ENCODE peak calls at places on chromosome 11, in five cellular contexts. T is GM12891, E is HepG2, S is K562, G is H1. V is an unnamed sample.
A peak's percentile ranks its signal among the peaks of the same experiment; 100 is the strongest.

GRCh38 chr11:100719809-100720221 is 32.7 kb downstream of the ARHGAP42 start:
- DNase-seq in T (no peak), G (no peak), E (no peak), S (no peak), V (no peak)

GRCh38 chr11:122756417-122756816 is 81.9 kb upstream of the CRTAM start:
- DNase-seq in E (no peak), G (no peak), T (peak; percentile 62), S (no peak), V (peak; percentile 47)

GRCh38 chr11:111696556-111696955 is 69.6 kb downstream of the PPP2R1B start:
- DNase-seq in G (no peak), S (no peak), T (no peak), E (no peak), V (no peak)

GRCh38 chr11:26076591-26076990 is 255.3 kb upstream of the ANO3 start:
- DNase-seq in G (no peak), T (no peak), E (no peak), S (no peak), V (no peak)

GRCh38 chr11:46649180-46649738 is 31.9 kb downstream of the ATG13 start:
- DNase-seq in T (no peak), S (no peak), G (no peak), E (peak; percentile 37), V (no peak)

GRCh38 chr11:121741316-121741715 is 288.5 kb upstream of the SORL1-AS1 start:
- DNase-seq in S (no peak), E (no peak), T (no peak), G (no peak), V (no peak)

GRCh38 chr11:107040447-107041444 is 22.5 kb upstream of the GUCY1A2 start:
- DNase-seq in S (no peak), E (no peak), T (no peak), G (no peak), V (no peak)

GRCh38 chr11:68684385-68685356 is at the start of gene GAL:
- DNase-seq in G (no peak), S (peak; percentile 82), E (no peak), T (no peak), V (no peak)

GRCh38 chr11:131839326-131839725 is 468.9 kb downstream of the NTM start:
- DNase-seq in G (no peak), S (no peak), E (no peak), T (no peak), V (no peak)

GRCh38 chr11:31959711-31960110 is 131.2 kb upstream of the RCN1 start:
- DNase-seq in G (no peak), E (no peak), T (no peak), S (no peak), V (no peak)

GRCh38 chr11:1391165-1392010 is 1.7 kb downstream of the BRSK2 start:
- DNase-seq in E (no peak), S (no peak), T (no peak), G (no peak), V (no peak)

GRCh38 chr11:16895306-16895705 is 118.9 kb downstream of the PLEKHA7 start:
- DNase-seq in E (no peak), T (no peak), S (no peak), G (no peak), V (no peak)

GRCh38 chr11:12121504-12121903 is 11.1 kb downstream of the MICAL2 start:
- DNase-seq in S (no peak), T (no peak), G (no peak), E (no peak), V (no peak)

GRCh38 chr11:75269896-75270295 is 29.3 kb downstream of the TPBGL start:
- DNase-seq in S (no peak), G (no peak), T (no peak), E (no peak), V (no peak)

GRCh38 chr11:103529217-103529684 is 420.0 kb downstream of the DYNC2H1 start:
- DNase-seq in S (no peak), G (no peak), T (no peak), E (no peak), V (no peak)

GRCh38 chr11:34493468-34493867 is 20.1 kb downstream of the ELF5 start:
- DNase-seq in E (no peak), T (no peak), S (no peak), G (no peak), V (no peak)

GRCh38 chr11:79026803-79027445 is 413.9 kb downstream of the TENM4 start:
- DNase-seq in E (no peak), G (no peak), T (peak; percentile 5), S (no peak), V (no peak)

GRCh38 chr11:134786636-134787035 is 374.6 kb upstream of the B3GAT1 start:
- DNase-seq in S (no peak), E (no peak), T (no peak), G (no peak), V (no peak)

GRCh38 chr11:109432105-109432504 is 10.1 kb downstream of the C11orf87 start:
- DNase-seq in E (no peak), T (no peak), S (no peak), G (no peak), V (no peak)

GRCh38 chr11:15884792-15885540 is 471.4 kb downstream of the SOX6 start:
- DNase-seq in E (no peak), S (peak; percentile 72), T (no peak), G (no peak), V (no peak)

GRCh38 chr11:15885913-15886698 is 470.2 kb downstream of the SOX6 start:
- DNase-seq in G (no peak), T (no peak), E (no peak), S (no peak), V (no peak)

GRCh38 chr11:15883349-15883961 is 472.9 kb downstream of the SOX6 start:
- DNase-seq in G (no peak), E (no peak), T (no peak), S (no peak), V (no peak)

GRCh38 chr11:15886866-15887265 is 469.5 kb downstream of the SOX6 start:
- DNase-seq in G (no peak), S (no peak), T (no peak), E (no peak), V (no peak)

GRCh38 chr11:15884131-15884530 is 472.2 kb downstream of the SOX6 start:
- DNase-seq in T (no peak), E (no peak), G (no peak), S (no peak), V (no peak)
- TF ChIP-seq POLR2A in T (no peak), E (no peak), G (no peak), S (no peak), V (no peak)

GRCh38 chr11:2467695-2468055 is 22.9 kb downstream of the KCNQ1 start:
- DNase-seq in E (no peak), T (no peak), G (no peak), S (no peak), V (no peak)

GRCh38 chr11:2465201-2466068 is 20.6 kb downstream of the KCNQ1 start:
- DNase-seq in S (no peak), T (no peak), E (no peak), G (no peak), V (no peak)

GRCh38 chr11:2468363-2469240 is 23.8 kb downstream of the KCNQ1 start:
- DNase-seq in G (no peak), S (peak; percentile 8), E (no peak), T (no peak), V (no peak)

GRCh38 chr11:2466069-2466801 is 21.4 kb downstream of the KCNQ1 start:
- DNase-seq in G (no peak), S (no peak), T (no peak), E (no peak), V (no peak)

DNA sequence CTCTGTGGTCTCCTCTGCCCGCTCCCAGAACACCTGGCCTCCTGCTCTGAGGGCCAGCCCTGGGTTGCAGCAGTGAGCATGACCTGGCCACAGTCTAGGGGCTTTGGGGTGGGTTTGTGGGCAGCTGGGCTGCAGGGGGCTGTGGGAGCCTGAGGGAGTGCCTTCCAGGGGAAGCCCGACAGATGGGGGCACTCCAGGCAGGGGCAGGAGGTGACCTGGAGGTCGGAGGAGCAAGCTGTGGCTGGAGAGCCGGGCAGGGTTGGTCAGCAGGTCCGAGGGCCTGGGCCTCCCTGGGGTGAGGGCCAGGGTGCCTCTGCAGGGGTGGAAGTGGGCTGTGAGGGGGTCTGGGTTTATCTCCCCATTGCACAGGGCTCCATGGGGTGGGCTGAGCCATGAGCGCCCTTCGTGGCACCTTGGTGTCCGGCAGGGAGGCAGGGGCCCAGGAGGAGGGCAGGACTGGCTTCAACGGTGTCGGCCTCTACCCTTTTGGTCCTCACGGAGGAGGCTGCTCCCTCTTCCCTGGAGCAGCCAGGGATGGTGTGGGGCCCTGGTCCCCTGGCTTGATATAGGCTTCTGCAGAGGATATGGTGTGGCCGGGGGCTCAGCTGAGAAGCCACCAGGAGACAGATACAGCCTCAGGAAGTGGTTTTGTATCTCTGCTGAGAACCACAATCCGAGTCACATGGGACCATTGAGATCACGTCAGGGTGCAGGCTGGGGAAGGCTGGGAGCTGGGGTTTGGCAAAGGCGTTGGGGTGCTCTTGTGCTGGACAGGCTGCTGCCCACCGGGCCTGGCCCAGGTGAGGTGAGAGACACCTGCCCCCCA is 22.3 kb downstream of the KCNQ1 start:
- DNase-seq in E (no peak), G (no peak), T (peak; percentile 84), S (peak; percentile 5), V (no peak)
- TF ChIP-seq TAF1 in E (no peak), G (no peak), T (no peak), S (no peak), V (no peak)

DNA sequence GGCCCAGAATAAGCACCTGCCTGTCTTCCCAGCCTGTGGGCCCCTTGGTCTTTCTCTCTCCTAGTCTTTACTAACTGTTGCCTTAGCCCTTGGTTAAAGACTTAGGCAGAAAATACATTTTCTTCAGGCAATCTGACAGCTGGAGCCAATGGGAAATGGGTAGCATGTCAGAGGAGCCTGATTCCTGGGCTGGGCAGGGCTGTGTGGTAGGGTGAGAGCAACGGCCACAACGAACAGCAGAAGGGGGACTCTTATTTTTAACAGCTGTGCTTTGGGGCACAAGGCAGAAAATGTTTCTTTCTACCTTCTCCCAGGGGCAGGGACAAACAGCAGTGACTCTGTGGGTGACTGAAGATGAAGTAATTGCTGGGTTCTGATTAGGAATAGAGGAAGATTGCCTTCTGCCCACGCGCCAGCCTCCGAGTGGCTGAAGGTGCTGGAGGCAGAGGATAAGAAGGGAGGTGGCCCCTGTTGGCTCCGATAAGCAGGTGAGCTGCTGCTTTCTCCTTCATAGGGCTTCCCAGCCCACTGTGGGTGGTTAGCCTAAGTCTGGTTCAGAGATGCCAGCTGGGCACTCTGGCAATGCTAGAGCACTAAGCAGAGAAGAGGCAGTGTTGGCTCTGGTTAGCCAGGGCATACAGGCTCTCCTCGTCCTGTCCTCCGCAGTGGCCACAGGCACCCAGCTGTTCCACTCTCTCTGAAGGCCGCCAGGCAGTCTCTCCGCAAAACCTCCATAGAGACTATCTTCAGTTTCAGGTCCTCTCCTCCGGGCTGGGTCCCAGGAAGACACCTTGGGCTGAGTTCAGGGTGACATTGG is 1.5 kb downstream of the YPEL4 start:
- DNase-seq in E (no peak), G (no peak), T (no peak), S (peak; percentile 83), V (no peak)
- TF ChIP-seq POLR2AphosphoS5 in E (no peak), G (peak; percentile 86), T (no peak), S (peak; percentile 99), V (no peak)

DNA sequence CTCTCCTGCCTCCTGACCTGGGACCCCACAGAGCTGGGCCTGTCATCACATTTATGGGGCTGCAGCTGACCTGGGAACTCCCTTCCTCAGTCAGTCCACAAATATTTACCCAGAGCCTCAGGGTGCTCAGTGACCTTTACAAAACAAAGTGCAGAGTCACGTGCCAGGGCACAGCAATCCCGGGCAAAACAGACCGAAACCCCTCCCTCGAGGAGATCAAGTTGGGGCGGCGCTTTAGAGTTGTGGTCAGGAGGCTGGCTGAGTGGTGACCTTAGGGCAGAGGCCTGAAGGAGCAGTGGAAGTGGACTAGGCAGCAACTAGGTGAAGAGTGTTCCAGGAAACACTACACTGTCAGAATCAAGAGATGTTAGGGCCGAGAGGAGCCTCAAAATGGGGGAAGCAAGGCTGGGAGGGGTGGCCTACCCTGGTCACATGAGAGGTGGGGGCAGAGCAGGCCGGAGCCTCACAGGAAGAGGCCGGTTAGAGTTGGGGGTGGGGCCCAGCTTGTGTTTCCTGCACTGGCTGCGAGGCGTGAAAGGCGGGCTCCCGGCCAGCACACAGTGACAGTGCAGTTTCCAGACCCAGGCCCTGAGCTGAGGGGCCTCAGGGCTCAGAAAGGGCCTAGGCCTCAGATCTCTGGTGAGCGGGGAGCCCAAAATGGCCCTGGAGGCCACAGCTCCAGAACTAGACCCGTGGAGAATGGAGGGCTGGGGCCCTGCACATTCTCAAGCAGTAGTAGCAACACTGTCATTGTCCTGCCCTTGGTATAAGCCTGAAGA is 3.7 kb upstream of the NEAT1 start:
- DNase-seq in E (peak; percentile 99), S (peak; percentile 85), G (peak; percentile 75), T (peak; percentile 82), V (peak; percentile 89)
- TF ChIP-seq POLR2A in E (peak; percentile 92), S (peak; percentile 90), G (no peak), T (peak; percentile 86), V (peak; percentile 91)